ENCODE peak calls at places on chromosomes 2 and 18, in six cellular contexts. X is cerebellum; G is tibial artery; M is CD8-positive, alpha-beta T cell; A is gastrocnemius medialis; Z is stimulated activated CD8-positive, alpha-beta memory T cell treated with anti-CD3 and anti-CD28 coated beads, Interleukin-7, amount 100 ng/mL, for 24 hours. Q is an unnamed sample.

GRCh38 chr2:48105848-48106247 is 199.6 kb upstream of the FBXO11 start:
- DNase-seq in Z (no peak), M (no peak), A (no peak), X (no peak), G (no peak), Q (no peak)

GRCh38 chr2:212135739-212136138 is 402.9 kb downstream of the ERBB4 start:
- DNase-seq in M (no peak), Z (no peak), X (peak), G (no peak), A (no peak), Q (no peak)

GRCh38 chr2:48072556-48072955 is 166.3 kb upstream of the FBXO11 start:
- DNase-seq in Z (no peak), A (no peak), G (no peak), X (no peak), M (no peak), Q (no peak)

GRCh38 chr2:216569765-216570164 is 63.5 kb upstream of the IGFBP2 start:
- DNase-seq in M (no peak), A (no peak), Z (no peak), X (no peak), G (no peak), Q (no peak)

GRCh38 chr2:209648714-209649113 is 122.9 kb upstream of the UNC80 start:
- DNase-seq in A (no peak), G (no peak), X (no peak), Z (no peak), M (no peak), Q (no peak)

GRCh38 chr2:183248866-183249567 is 124.8 kb downstream of the NUP35 start:
- DNase-seq in M (no peak), X (peak), G (no peak), A (no peak), Z (no peak), Q (no peak)

GRCh38 chr18:13137041-13137938 is 81.3 kb upstream of the LDLRAD4 start:
- DNase-seq in A (no peak), G (no peak), M (peak), X (peak), Z (no peak), Q (no peak)

GRCh38 chr2:121907905-121908304 is 152.5 kb downstream of the TSN start:
- DNase-seq in M (no peak), A (no peak), X (no peak), G (peak), Z (no peak), Q (no peak)

GRCh38 chr2:111236027-111236426 is 115.3 kb downstream of the BCL2L11 start:
- DNase-seq in A (peak), M (no peak), Z (no peak), G (no peak), X (no peak), Q (no peak)

GRCh38 chr18:22451796-22452195 is 34.1 kb upstream of the CTAGE1 start:
- DNase-seq in A (no peak), Z (no peak), X (no peak), M (no peak), G (no peak), Q (no peak)

GRCh38 chr2:222423632-222424280 is 587 bp upstream of the SGPP2 start:
- DNase-seq in Z (peak), X (no peak), G (no peak), M (no peak), A (no peak), Q (no peak)

GRCh38 chr18:7822435-7823425 is 255.6 kb downstream of the PTPRM start:
- DNase-seq in M (no peak), A (no peak), X (no peak), G (no peak), Z (no peak), Q (no peak)

GRCh38 chr2:71340176-71340575 is 8.6 kb downstream of the ZNF638 start:
- DNase-seq in Z (no peak), M (no peak), X (no peak), G (no peak), A (no peak), Q (no peak)

GRCh38 chr2:12006841-12007240 is 260.4 kb downstream of the LPIN1 start:
- DNase-seq in G (no peak), Z (no peak), X (no peak), A (no peak), M (no peak), Q (no peak)

GRCh38 chr18:78739843-78740677 is 239.6 kb upstream of the SALL3 start:
- DNase-seq in X (no peak), G (peak), Z (no peak), A (no peak), M (no peak), Q (no peak)

GRCh38 chr18:77444385-77444784 is 194.7 kb downstream of the GALR1 start:
- DNase-seq in A (no peak), M (no peak), G (no peak), X (no peak), Z (no peak), Q (no peak)

GRCh38 chr2:205610437-205610836 is 71.9 kb upstream of the NRP2 start:
- DNase-seq in M (no peak), X (no peak), G (no peak), A (no peak), Z (no peak), Q (no peak)

GRCh38 chr2:25473758-25474335 is 132.1 kb upstream of the DNMT3A start:
- DNase-seq in X (peak), A (no peak), G (no peak), Z (no peak), M (no peak), Q (no peak)

GRCh38 chr2:100393362-100393761 is 24.1 kb downstream of the CHST10 start:
- DNase-seq in M (no peak), Z (no peak), X (no peak), G (no peak), A (no peak), Q (no peak)

GRCh38 chr2:63654959-63655358 is 66.2 kb downstream of the MDH1 start:
- DNase-seq in Z (no peak), X (no peak), M (no peak), G (no peak), A (no peak), Q (no peak)

GRCh38 chr18:29556070-29556469 is 1379.1 kb upstream of the CDH2 start:
- DNase-seq in X (no peak), G (no peak), Z (no peak), M (no peak), A (no peak), Q (no peak)

GRCh38 chr2:231306791-231307440 is 88.6 kb upstream of the B3GNT7 start:
- DNase-seq in M (no peak), A (no peak), X (no peak), G (no peak), Z (no peak), Q (peak)

GRCh38 chr2:38601463-38602135 is 1.1 kb downstream of the HNRNPLL start:
- DNase-seq in M (no peak), A (no peak), Z (no peak), X (peak), G (no peak), Q (no peak)

GRCh38 chr2:42556351-42556890 is 12.0 kb upstream of the MTA3 start:
- DNase-seq in M (no peak), Z (no peak), A (no peak), X (no peak), G (no peak), Q (no peak)

GRCh38 chr2:235723371-235723770 is 229.5 kb downstream of the AGAP1 start:
- DNase-seq in X (no peak), Z (no peak), M (no peak), A (no peak), G (peak), Q (peak)

GRCh38 chr18:10768221-10768620 is 242.4 kb downstream of the NAPG start:
- DNase-seq in A (no peak), G (no peak), M (no peak), X (no peak), Z (no peak), Q (no peak)

GRCh38 chr2:223108376-223109100 is 56.5 kb downstream of the KCNE4 start:
- DNase-seq in G (no peak), X (no peak), Z (no peak), A (no peak), M (no peak), Q (no peak)

Q was measured in natural killer cell treated with Interleukin-12 subunit alpha and Interleukin-12 subunit beta and Interleukin-15 and Interleukin-18, amount 100 ng/mL, for 72 hours.